ENCODE peak calls at places on chromosomes 7 and 10, in four cellular contexts. M, W, C and D are unnamed samples.
A peak's percentile ranks its signal among the peaks of the same experiment; 100 is the strongest.

GRCh38 chr7:127844707-127845331 is 186.4 kb downstream of the LRRC4 start:
- DNase-seq in M (peak; percentile 17), W (no peak), C (peak; percentile 57), D (no peak)

GRCh38 chr7:36015733-36016132 is 137.3 kb upstream of the EEPD1 start:
- DNase-seq in M (no peak), W (no peak), C (no peak), D (no peak)

GRCh38 chr7:16369851-16370250 is 51.5 kb downstream of the CRPPA start:
- DNase-seq in M (no peak), W (no peak), C (no peak), D (no peak)

GRCh38 chr10:124560377-124560776 is 98.8 kb downstream of the LHPP start:
- DNase-seq in M (no peak), W (peak; percentile 75), C (no peak), D (no peak)

GRCh38 chr10:77974396-77975074 is 48.0 kb upstream of the DLG5 start:
- DNase-seq in M (peak; percentile 39), W (no peak), C (no peak), D (peak; percentile 34)

GRCh38 chr10:62812672-62813439 is 3.3 kb downstream of the EGR2 start:
- DNase-seq in M (no peak), W (no peak), C (no peak), D (no peak)

GRCh38 chr10:1133495-1134045 is 77.4 kb downstream of the WDR37 start:
- DNase-seq in M (no peak), W (no peak), C (no peak), D (no peak)

GRCh38 chr7:39720586-39720985 is 97.2 kb downstream of the RALA start:
- DNase-seq in M (no peak), W (no peak), C (no peak), D (no peak)

GRCh38 chr7:17516768-17517167 is 218.3 kb downstream of the AHR start:
- DNase-seq in M (no peak), W (peak; percentile 75), C (no peak), D (no peak)

GRCh38 chr10:75547391-75548298 is 116.2 kb downstream of the LRMDA start:
- DNase-seq in M (no peak), W (peak; percentile 10), C (no peak), D (no peak)

GRCh38 chr10:80709879-80710278 is 172.2 kb downstream of the SH2D4B start:
- DNase-seq in M (peak; percentile 83), W (no peak), C (no peak), D (no peak)

GRCh38 chr7:116180302-116180701 is 30.0 kb upstream of the TES start:
- DNase-seq in M (peak; percentile 48), W (no peak), C (no peak), D (no peak)